ENCODE peak calls at places on chromosomes 4 and X, in six cellular contexts. M is A549, V is suprapubic skin, E is stomach, W is tibial nerve, H is sigmoid colon. K is an unnamed sample.

GRCh38 chr4:88333741-88334405 is 44.8 kb upstream of the HERC6 start:
- DNase-seq in E (no peak), M (no peak), W (no peak), H (no peak), V (no peak), K (peak; percentile 74)

GRCh38 chrX:129648514-129649267 is 6.1 kb downstream of the APLN start:
- DNase-seq in H (no peak), M (no peak), W (no peak), V (no peak), E (peak; percentile 9), K (no peak)

GRCh38 chrX:16695079-16695676 is 17.3 kb downstream of the CTPS2 start:
- DNase-seq in V (no peak), E (peak; percentile 72), H (no peak), W (peak; percentile 47), M (peak; percentile 33), K (peak; percentile 75)

GRCh38 chr4:27836505-27836904 is 975.9 kb downstream of the STIM2 start:
- DNase-seq in H (no peak), V (no peak), M (no peak), E (no peak), W (no peak), K (no peak)

GRCh38 chr4:169986369-169986768 is 39.8 kb downstream of the MFAP3L start:
- DNase-seq in V (no peak), W (no peak), M (no peak), E (no peak), H (no peak), K (no peak)

GRCh38 chrX:39653656-39654055 is 444.1 kb downstream of the BCOR start:
- DNase-seq in M (no peak), W (no peak), H (no peak), E (no peak), V (no peak), K (no peak)

GRCh38 chrX:24231169-24231568 is 81.6 kb downstream of the ZFX start:
- DNase-seq in W (no peak), M (peak; percentile 44), E (no peak), V (no peak), H (no peak), K (no peak)

GRCh38 chrX:154603438-154604430 is 15.3 kb downstream of the CTAG1B start:
- DNase-seq in W (no peak), M (peak; percentile 36), V (no peak), H (no peak), E (no peak), K (peak; percentile 10)

GRCh38 chrX:15384304-15384703 is at the start of gene VEGFD:
- DNase-seq in E (no peak), H (no peak), W (no peak), V (no peak), M (no peak), K (no peak)

GRCh38 chr4:113328514-113328913 is 279.1 kb downstream of the ANK2 start:
- DNase-seq in E (no peak), V (no peak), M (peak; percentile 4), W (no peak), H (no peak), K (no peak)

GRCh38 chr4:39621582-39621981 is 17.1 kb downstream of the SMIM14 start:
- DNase-seq in H (no peak), E (peak; percentile 44), W (no peak), V (no peak), M (no peak), K (peak; percentile 56)

GRCh38 chr4:153152453-153153338 is 51.5 kb upstream of the TRIM2 start:
- DNase-seq in M (no peak), W (peak; percentile 16), E (peak; percentile 50), V (peak; percentile 80), H (no peak), K (peak; percentile 21)

GRCh38 chr4:1155314-1155713 is 17.1 kb downstream of the SPON2 start:
- DNase-seq in E (no peak), V (no peak), H (no peak), W (no peak), M (no peak), K (no peak)

GRCh38 chrX:41781500-41781899 is 57.5 kb downstream of the GPR82 start:
- DNase-seq in V (no peak), H (no peak), E (no peak), M (peak; percentile 31), W (no peak), K (no peak)

GRCh38 chrX:71619193-71619592 is 882 bp upstream of the CXCR3 start:
- DNase-seq in H (no peak), E (no peak), V (no peak), W (no peak), M (no peak), K (no peak)

GRCh38 chr4:176584031-176584430 is 208.7 kb downstream of the VEGFC start:
- DNase-seq in M (no peak), E (no peak), H (no peak), W (no peak), V (no peak), K (no peak)

GRCh38 chr4:155802573-155802972 is 43.8 kb downstream of the GUCY1B1 start:
- DNase-seq in M (no peak), V (no peak), W (no peak), H (peak; percentile 70), E (no peak), K (no peak)

GRCh38 chrX:130975947-130976346 is 72.9 kb upstream of the ENOX2 start:
- DNase-seq in W (no peak), M (peak; percentile 25), E (no peak), V (no peak), H (no peak), K (no peak)

GRCh38 chr4:22959483-22959882 is 266.7 kb downstream of the GBA3 start:
- DNase-seq in V (no peak), W (no peak), M (no peak), H (no peak), E (no peak), K (no peak)

GRCh38 chrX:46574941-46575381 is 1.4 kb downstream of the CHST7 start:
- DNase-seq in E (peak; percentile 31), V (no peak), H (no peak), M (no peak), W (no peak), K (peak; percentile 54)

GRCh38 chr4:2907226-2907625 is 56.0 kb downstream of the NOP14 start:
- DNase-seq in V (no peak), H (no peak), M (no peak), W (no peak), E (no peak), K (no peak)

GRCh38 chrX:148288451-148288850 is 212.0 kb upstream of the AFF2 start:
- DNase-seq in H (no peak), V (no peak), W (no peak), E (no peak), M (no peak), K (no peak)

GRCh38 chrX:148281920-148282319 is 218.5 kb upstream of the AFF2 start:
- DNase-seq in V (no peak), W (no peak), H (no peak), M (no peak), E (no peak), K (no peak)

DNA sequence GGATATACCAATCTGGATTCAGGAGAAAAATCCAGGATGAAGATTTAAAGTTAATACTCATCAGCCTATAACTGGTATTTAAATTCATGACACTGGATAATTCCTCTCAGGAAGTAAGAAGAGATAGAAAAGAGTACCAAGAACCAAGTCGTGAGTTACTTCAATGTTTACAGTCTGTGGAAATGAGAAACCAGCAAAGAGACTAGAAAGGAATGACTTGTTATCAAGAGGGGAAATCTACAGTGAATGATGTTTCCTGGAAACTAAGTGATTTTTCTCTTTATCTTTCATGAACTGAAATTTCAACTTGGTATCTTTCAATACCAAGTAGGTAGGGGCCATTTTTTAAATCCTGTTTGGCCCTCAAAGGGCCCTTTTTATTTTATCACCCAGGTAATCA is 217.9 kb upstream of the AFF2 start:
- DNase-seq in V (no peak), H (no peak), M (no peak), E (no peak), W (no peak), K (no peak)
- TF ChIP-seq POLR2A in V (no peak), H (no peak), M (no peak), E (no peak), W (no peak), K (no peak)

GRCh38 chr4:156929706-156930105 is 41.9 kb downstream of the PDGFC start:
- DNase-seq in M (no peak), V (no peak), H (no peak), W (no peak), E (no peak), K (no peak)

GRCh38 chr4:156931267-156931666 is 40.3 kb downstream of the PDGFC start:
- DNase-seq in M (peak; percentile 36), E (no peak), W (no peak), V (no peak), H (no peak), K (no peak)

GRCh38 chr4:156934259-156934635 is 37.4 kb downstream of the PDGFC start:
- DNase-seq in H (no peak), V (no peak), M (no peak), W (no peak), E (no peak), K (no peak)

GRCh38 chr4:156939151-156939550 is 32.4 kb downstream of the PDGFC start:
- DNase-seq in M (no peak), W (no peak), V (no peak), H (no peak), E (no peak), K (no peak)

GRCh38 chr4:156933633-156934258 is 37.9 kb downstream of the PDGFC start:
- DNase-seq in V (no peak), E (no peak), M (no peak), H (no peak), W (no peak), K (no peak)
- TF ChIP-seq EP300 in V (no peak), E (no peak), M (no peak), H (no peak), W (no peak), K (no peak)

DNA sequence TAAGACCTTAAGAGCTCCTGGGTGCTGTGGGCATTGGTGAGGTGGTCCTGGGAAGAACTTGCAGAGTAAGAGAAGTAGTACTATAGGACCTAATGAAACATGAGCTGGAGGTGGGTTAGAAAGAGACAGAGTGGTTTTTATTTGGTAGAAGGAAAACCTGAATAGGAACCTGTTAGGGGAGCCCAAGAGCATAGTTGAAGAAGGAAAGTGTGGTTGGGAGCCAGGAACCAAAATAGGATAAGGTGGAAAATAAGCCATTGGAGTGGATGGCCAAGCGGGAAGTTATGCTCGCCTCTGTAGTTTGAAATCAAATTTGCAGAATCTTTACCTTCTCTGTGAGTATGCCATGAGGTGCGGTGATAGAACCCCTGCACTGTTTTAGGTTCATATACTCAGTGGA is 26.7 kb downstream of the GAB1 start:
- DNase-seq in E (no peak), H (no peak), V (no peak), W (no peak), M (no peak), K (no peak)
- H3K4me1 ChIP-seq in E (peaks cover 20% of the 10 kb centered on the region), H (peaks cover 57% of the 10 kb centered on the region), V (peaks cover 47% of the 10 kb centered on the region), W (peaks cover 54% of the 10 kb centered on the region), M (peaks cover 14% of the 10 kb centered on the region), K (peaks cover 15% of the 10 kb centered on the region)

GRCh38 chr4:139301143-139301820 is at the start of gene NAA15:
- DNase-seq in W (peak; percentile 89), V (peak; percentile 99), E (peak; percentile 98), M (peak; percentile 84), H (peak; percentile 99), K (peak; percentile 97)

GRCh38 chr4:139299536-139299935 is 1.8 kb upstream of the NAA15 start:
- DNase-seq in H (no peak), W (no peak), M (no peak), V (no peak), E (no peak), K (no peak)

GRCh38 chr4:139300431-139301142 is 718 bp upstream of the NAA15 start:
- DNase-seq in V (no peak), W (no peak), H (no peak), E (no peak), M (peak; percentile 15), K (no peak)

GRCh38 chr4:139304920-139305319 is 2.6 kb upstream of the NDUFC1 start:
- DNase-seq in W (no peak), M (no peak), V (no peak), H (no peak), E (no peak), K (no peak)

GRCh38 chr4:139301821-139302611 is at the start of gene NDUFC1:
- DNase-seq in V (peak; percentile 81), E (peak; percentile 54), W (no peak), M (peak; percentile 58), H (peak; percentile 77), K (peak; percentile 63)
- TF ChIP-seq POLR2A in V (peak; percentile 57), E (no peak), W (peak; percentile 12), M (no peak), H (no peak), K (no peak)

K was measured in ovary.